ENCODE peak calls at places on chromosomes 6 and 20, in ten cellular contexts. H is HCT116; I is fibroblast of mammary gland; E is CD8-positive, alpha-beta memory T cell; A is AG04450; F is heart left ventricle; L is adipocyte; J is AG10803; R is PC-9; N is aorta. V is an unnamed sample.

GRCh38 chr6:140058846-140059245 is 684.4 kb upstream of the CITED2 start:
- DNase-seq in H (no peak), I (no peak), E (no peak), A (no peak), F (no peak), L (no peak), J (no peak), R (no peak), N (no peak), V (no peak)

GRCh38 chr6:158010591-158011477 is 29.2 kb downstream of the SYNJ2 start:
- DNase-seq in H (no peak), I (no peak), E (no peak), A (no peak), F (no peak), L (no peak), J (no peak), R (no peak), N (no peak), V (no peak)

GRCh38 chr20:43949741-43950618 is 35.3 kb downstream of the TOX2 start:
- DNase-seq in H (no peak), I (no peak), E (peak), A (no peak), F (peak), L (no peak), J (no peak), R (peak), N (peak), V (peak)

GRCh38 chr6:109790131-109790530 is 99.0 kb downstream of the FIG4 start:
- DNase-seq in H (no peak), I (peak), E (no peak), A (no peak), F (no peak), L (peak), J (peak), R (peak), N (no peak), V (no peak)

GRCh38 chr6:32529697-32530429 is at the start of gene HLA-DRB5:
- DNase-seq in H (peak), I (peak), E (no peak), A (no peak), F (no peak), L (no peak), J (no peak), R (no peak), N (peak), V (peak)

GRCh38 chr20:37727247-37727956 is 33.6 kb downstream of the CTNNBL1 start:
- DNase-seq in H (no peak), I (peak), E (no peak), A (no peak), F (no peak), L (peak), J (peak), R (no peak), N (no peak), V (no peak)

GRCh38 chr6:25197116-25197515 is 82.1 kb upstream of the CARMIL1 start:
- DNase-seq in H (no peak), I (no peak), E (no peak), A (no peak), F (no peak), L (no peak), J (no peak), R (no peak), N (no peak), V (no peak)

GRCh38 chr6:13273931-13274706 is 54.2 kb downstream of the TBC1D7 start:
- DNase-seq in H (no peak), I (no peak), E (peak), A (no peak), F (peak), L (no peak), J (no peak), R (no peak), N (peak), V (peak)

GRCh38 chr6:111973897-111974639 is 79.8 kb upstream of the CCN6 start:
- DNase-seq in H (no peak), I (peak), E (peak), A (no peak), F (no peak), L (peak), J (peak), R (no peak), N (no peak), V (no peak)

GRCh38 chr6:132932566-132932965 is 118.2 kb downstream of the RPS12 start:
- DNase-seq in H (no peak), I (no peak), E (no peak), A (no peak), F (no peak), L (no peak), J (no peak), R (no peak), N (no peak), V (no peak)

GRCh38 chr20:61488030-61488429 is 236.0 kb downstream of the CDH4 start:
- DNase-seq in H (no peak), I (no peak), E (no peak), A (no peak), F (no peak), L (no peak), J (no peak), R (no peak), N (no peak), V (no peak)

GRCh38 chr6:143062551-143062950 is 1.9 kb downstream of the AIG1 start:
- DNase-seq in H (no peak), I (no peak), E (no peak), A (no peak), F (no peak), L (no peak), J (no peak), R (no peak), N (no peak), V (no peak)

GRCh38 chr20:40606660-40607059 is 82.4 kb downstream of the MAFB start:
- DNase-seq in H (no peak), I (no peak), E (no peak), A (no peak), F (no peak), L (no peak), J (no peak), R (no peak), N (no peak), V (no peak)

GRCh38 chr6:53295176-53295575 is 53.6 kb downstream of the ELOVL5 start:
- DNase-seq in H (no peak), I (no peak), E (no peak), A (no peak), F (no peak), L (peak), J (no peak), R (no peak), N (no peak), V (no peak)

GRCh38 chr6:42937548-42938427 is 8.5 kb downstream of the CNPY3 start:
- DNase-seq in H (no peak), I (no peak), E (no peak), A (no peak), F (no peak), L (no peak), J (no peak), R (no peak), N (no peak), V (no peak)
- H3K4me3 ChIP-seq in H (no peak), I (no peak), E (no peak), A (no peak), F (no peak), L (no peak), J (no peak), R (no peak), N (no peak), V (no peak)

DNA sequence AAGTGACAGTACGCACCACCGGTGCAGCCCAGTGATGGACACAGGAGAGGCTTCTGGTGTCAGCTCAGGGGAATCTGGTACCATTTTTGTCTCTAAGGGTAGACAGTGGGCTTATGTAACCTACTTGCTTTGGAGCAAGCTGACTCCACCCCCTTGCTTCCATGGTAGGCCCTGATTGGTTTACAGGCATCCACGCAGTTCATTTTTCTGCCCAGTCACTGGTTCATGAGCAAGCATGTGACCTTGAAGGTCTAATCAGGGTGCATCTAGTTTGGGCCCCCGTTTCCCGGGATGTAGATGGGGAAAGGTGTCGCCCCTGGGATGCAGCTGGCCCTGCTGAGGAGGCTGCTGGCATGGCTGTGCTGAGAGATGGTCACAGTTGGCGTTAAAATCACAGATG is 244.8 kb upstream of the KCNG1 start:
- DNase-seq in H (no peak), I (no peak), E (no peak), A (no peak), F (no peak), L (no peak), J (no peak), R (no peak), N (no peak), V (no peak)
- H3K4me3 ChIP-seq in H (no peak), I (no peak), E (no peak), A (no peak), F (no peak), L (no peak), J (no peak), R (no peak), N (no peak), V (no peak)

GRCh38 chr6:22471746-22472145 is 97.6 kb upstream of the HDGFL1 start:
- DNase-seq in H (no peak), I (no peak), E (no peak), A (no peak), F (no peak), L (no peak), J (no peak), R (no peak), N (no peak), V (peak)
- H3K4me3 ChIP-seq in H (no peak), I (no peak), E (no peak), A (no peak), F (no peak), L (no peak), J (no peak), R (no peak), N (no peak), V (no peak)

GRCh38 chr6:38320817-38321216 is 318.9 kb downstream of the BTBD9 start:
- DNase-seq in H (no peak), I (no peak), E (no peak), A (no peak), F (no peak), L (no peak), J (no peak), R (no peak), N (no peak), V (peak)
- H3K4me3 ChIP-seq in H (no peak), I (no peak), E (no peak), A (no peak), F (no peak), L (no peak), J (no peak), R (no peak), N (no peak), V (no peak)

GRCh38 chr6:136921936-136922679 is at the start of gene SLC35D3:
- DNase-seq in H (no peak), I (no peak), E (no peak), A (no peak), F (no peak), L (peak), J (no peak), R (no peak), N (peak), V (peak)

GRCh38 chr6:136923116-136923953 is 1.2 kb downstream of the SLC35D3 start:
- DNase-seq in H (no peak), I (no peak), E (no peak), A (no peak), F (peak), L (no peak), J (no peak), R (no peak), N (no peak), V (no peak)

GRCh38 chr6:136921521-136921935 is 573 bp upstream of the SLC35D3 start:
- DNase-seq in H (no peak), I (no peak), E (no peak), A (no peak), F (peak), L (peak), J (no peak), R (no peak), N (no peak), V (no peak)

GRCh38 chr6:136923954-136924291 is 1.8 kb downstream of the SLC35D3 start:
- DNase-seq in H (no peak), I (no peak), E (no peak), A (no peak), F (no peak), L (no peak), J (no peak), R (no peak), N (no peak), V (no peak)

GRCh38 chr6:136922680-136922996 is 537 bp downstream of the SLC35D3 start:
- DNase-seq in H (no peak), I (no peak), E (no peak), A (no peak), F (peak), L (no peak), J (no peak), R (no peak), N (no peak), V (no peak)
- H3K4me3 ChIP-seq in H (no peak), I (no peak), E (no peak), A (peak), F (peak), L (peak), J (peak), R (no peak), N (no peak), V (peak)

DNA sequence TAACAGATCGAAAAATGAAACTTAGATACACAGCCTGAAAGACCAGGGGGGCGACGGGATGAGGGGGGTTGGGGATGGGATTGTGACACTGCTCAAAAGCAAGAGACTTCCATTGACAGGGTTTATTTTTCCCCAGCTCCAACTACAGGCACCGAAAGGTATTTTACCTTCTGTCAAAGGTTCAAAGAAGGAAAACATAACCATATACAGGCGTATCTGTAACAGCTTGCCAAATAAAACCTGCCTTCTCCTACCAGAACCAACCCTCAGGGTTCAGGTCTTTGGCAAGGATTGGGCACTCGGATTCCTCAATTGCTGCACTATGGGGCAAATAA is 1.3 kb downstream of the EPHA7 start:
- DNase-seq in H (no peak), I (no peak), E (no peak), A (no peak), F (no peak), L (no peak), J (no peak), R (no peak), N (no peak), V (no peak)
- H3K4me3 ChIP-seq in H (no peak), I (no peak), E (no peak), A (no peak), F (peak), L (peak), J (no peak), R (peak), N (no peak), V (no peak)

DNA sequence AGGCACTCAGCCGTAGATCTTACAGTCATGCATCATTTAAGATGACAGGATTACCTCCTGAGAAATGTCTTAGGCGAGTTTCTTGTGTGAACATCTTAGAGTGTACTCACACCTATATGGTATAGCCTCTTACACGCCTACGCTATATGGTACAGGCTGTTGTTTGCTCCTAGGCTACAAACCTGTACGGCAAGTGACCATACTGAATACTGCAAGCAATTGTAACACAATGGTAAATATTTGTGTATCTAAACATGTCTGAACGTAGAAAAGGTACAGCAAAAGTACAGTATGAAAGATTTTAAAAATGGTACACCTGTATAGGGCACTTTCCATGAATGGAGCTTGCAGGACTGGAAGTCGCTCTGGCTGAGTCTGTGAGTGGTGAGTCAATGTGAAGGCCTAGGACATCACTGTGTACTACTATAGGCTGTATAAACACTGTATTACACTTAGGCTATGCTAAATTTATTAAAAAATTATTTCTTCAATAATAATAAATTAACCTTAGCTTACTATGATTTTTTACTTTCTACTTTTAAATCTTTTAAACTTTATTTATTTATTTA is 540 bp upstream of the IL20RA start:
- DNase-seq in H (no peak), I (no peak), E (no peak), A (no peak), F (no peak), L (no peak), J (no peak), R (no peak), N (no peak), V (no peak)
- H3K4me3 ChIP-seq in H (no peak), I (no peak), E (no peak), A (no peak), F (peak), L (no peak), J (no peak), R (peak), N (no peak), V (no peak)

V was measured in GM06990.